ENCODE peak calls at places on chromosomes 16 and 17, in seven cellular contexts. D is uterus; Y is hippocampal formation; B is nucleus accumbens; E is GM06990; N is substantia nigra; F is central memory CD4-positive, alpha-beta T cell. L is an unnamed sample.

GRCh38 chr17:9228408-9229159 is 207.3 kb downstream of the NTN1 start:
- DNase-seq in F (no peak), Y (peak; percentile 9), B (no peak), E (no peak), N (no peak), D (peak; percentile 88), L (no peak)

GRCh38 chr16:86030116-86030515 is 131.2 kb downstream of the IRF8 start:
- DNase-seq in E (no peak), B (no peak), Y (no peak), N (no peak), F (no peak), D (no peak), L (no peak)

GRCh38 chr16:35506898-35507194 is 2047.4 kb downstream of the TP53TG3F start:
- DNase-seq in F (no peak), B (no peak), N (no peak), Y (no peak), E (no peak), D (no peak), L (no peak)

GRCh38 chr17:62090021-62090824 is 25.1 kb upstream of the MED13 start:
- DNase-seq in E (no peak), Y (no peak), N (no peak), D (no peak), F (no peak), B (no peak), L (no peak)

GRCh38 chr16:17372383-17372782 is 98.4 kb downstream of the XYLT1 start:
- DNase-seq in Y (no peak), E (no peak), N (no peak), D (no peak), F (no peak), B (no peak), L (no peak)

GRCh38 chr17:77852666-77853207 is 105.8 kb upstream of the TNRC6C start:
- DNase-seq in Y (no peak), N (no peak), E (no peak), F (no peak), B (no peak), D (no peak), L (no peak)

GRCh38 chr17:32783602-32784001 is 93.3 kb downstream of the MYO1D start:
- DNase-seq in N (no peak), B (no peak), D (no peak), F (peak; percentile 43), Y (peak; percentile 81), E (peak; percentile 50), L (no peak)

GRCh38 chr16:28136751-28137434 is 73.4 kb upstream of the GSG1L start:
- DNase-seq in F (peak; percentile 44), N (peak; percentile 5), B (no peak), D (no peak), Y (peak; percentile 35), E (no peak), L (peak; percentile 32)

GRCh38 chr17:41679740-41680425 is 8.8 kb upstream of the EIF1 start:
- DNase-seq in E (no peak), N (no peak), Y (no peak), F (no peak), B (no peak), D (no peak), L (no peak)

GRCh38 chr16:72172105-72173034 is at the start of gene PMFBP1:
- DNase-seq in D (no peak), B (peak; percentile 3), F (peak; percentile 10), E (peak; percentile 75), Y (peak; percentile 59), N (no peak), L (no peak)

GRCh38 chr17:44417553-44417952 is 28.1 kb upstream of the ITGA2B start:
- DNase-seq in N (no peak), B (peak; percentile 2), E (peak; percentile 44), D (no peak), Y (no peak), F (no peak), L (no peak)

GRCh38 chr17:2244545-2245525 is 58.8 kb downstream of the SMG6 start:
- DNase-seq in E (peak; percentile 50), D (peak; percentile 88), B (peak; percentile 63), F (peak; percentile 70), N (peak; percentile 77), Y (peak; percentile 51), L (peak; percentile 85)

GRCh38 chr16:87541004-87541881 is 48.4 kb upstream of the ZCCHC14 start:
- DNase-seq in N (no peak), E (no peak), D (no peak), B (peak; percentile 49), Y (no peak), F (no peak), L (peak; percentile 63)

GRCh38 chr16:58324792-58325191 is 30.0 kb upstream of the PRSS54 start:
- DNase-seq in D (no peak), F (no peak), Y (no peak), E (no peak), N (no peak), B (no peak), L (no peak)

GRCh38 chr16:30121741-30122620 is 1.0 kb downstream of the MAPK3 start:
- DNase-seq in D (peak; percentile 60), F (no peak), E (no peak), N (peak; percentile 10), B (no peak), Y (peak; percentile 12), L (no peak)

GRCh38 chr16:51313204-51313603 is 162.1 kb upstream of the SALL1 start:
- DNase-seq in D (no peak), Y (no peak), F (no peak), E (no peak), N (no peak), B (no peak), L (no peak)

GRCh38 chr16:17590711-17591654 is 120.2 kb upstream of the XYLT1 start:
- DNase-seq in B (no peak), N (no peak), Y (no peak), D (no peak), F (peak; percentile 54), E (no peak), L (no peak)

GRCh38 chr16:67026570-67026969 is 2.4 kb upstream of the CBFB start:
- DNase-seq in D (no peak), F (no peak), B (no peak), N (no peak), E (no peak), Y (no peak), L (no peak)

GRCh38 chr17:32253117-32253611 is 12.5 kb upstream of the RHBDL3 start:
- DNase-seq in Y (peak; percentile 69), E (peak; percentile 33), D (peak; percentile 81), N (peak; percentile 64), F (peak; percentile 53), B (peak; percentile 51), L (peak; percentile 92)

GRCh38 chr16:22425036-22425801 is 50.8 kb upstream of the CDR2 start:
- DNase-seq in Y (no peak), D (peak; percentile 53), N (no peak), E (no peak), F (no peak), B (no peak), L (peak; percentile 30)

L was measured in dorsolateral prefrontal cortex.